ENCODE peak calls at places on chromosomes 6 and 20, in four cellular contexts. One of them, this sample, is unnamed.

GRCh38 chr6:121526282-121526681 is 90.8 kb downstream of the GJA1 start:
- DNase-seq in HCEC 1CT: no peak
- DNase-seq in GM10248: no peak
- DNase-seq in activated T-helper 1 cell treated with anti-CD3 and anti-CD28 coated beads, Interleukin-2, amount 50 U/mL, for 16 hours: no peak
- DNase-seq in this sample: no peak

GRCh38 chr20:62953167-62953838 is 794 bp downstream of the SLC17A9 start:
- DNase-seq in HCEC 1CT: no peak
- DNase-seq in GM10248: no peak
- DNase-seq in activated T-helper 1 cell treated with anti-CD3 and anti-CD28 coated beads, Interleukin-2, amount 50 U/mL, for 16 hours: no peak
- DNase-seq in this sample: peak; percentile 18

GRCh38 chr6:33213166-33213988 is 5.1 kb downstream of the RING1 start:
- DNase-seq in HCEC 1CT: no peak
- DNase-seq in GM10248: no peak
- DNase-seq in activated T-helper 1 cell treated with anti-CD3 and anti-CD28 coated beads, Interleukin-2, amount 50 U/mL, for 16 hours: no peak
- DNase-seq in this sample: peak; percentile 34

GRCh38 chr6:16639689-16640480 is 121.4 kb downstream of the ATXN1 start:
- DNase-seq in HCEC 1CT: peak; percentile 87
- DNase-seq in GM10248: no peak
- DNase-seq in activated T-helper 1 cell treated with anti-CD3 and anti-CD28 coated beads, Interleukin-2, amount 50 U/mL, for 16 hours: no peak
- DNase-seq in this sample: peak; percentile 88

GRCh38 chr6:27672113-27672799 is 199.4 kb upstream of the ZNF184 start:
- DNase-seq in HCEC 1CT: peak; percentile 55
- DNase-seq in GM10248: peak; percentile 70
- DNase-seq in activated T-helper 1 cell treated with anti-CD3 and anti-CD28 coated beads, Interleukin-2, amount 50 U/mL, for 16 hours: no peak
- DNase-seq in this sample: peak; percentile 84

GRCh38 chr6:166950443-166950821 is 5.9 kb downstream of the RNASET2 start:
- DNase-seq in HCEC 1CT: no peak
- DNase-seq in GM10248: peak; percentile 71
- DNase-seq in activated T-helper 1 cell treated with anti-CD3 and anti-CD28 coated beads, Interleukin-2, amount 50 U/mL, for 16 hours: no peak
- DNase-seq in this sample: no peak

GRCh38 chr20:59636791-59637370 is 32.5 kb downstream of the PHACTR3 start:
- DNase-seq in HCEC 1CT: no peak
- DNase-seq in GM10248: no peak
- DNase-seq in activated T-helper 1 cell treated with anti-CD3 and anti-CD28 coated beads, Interleukin-2, amount 50 U/mL, for 16 hours: no peak
- DNase-seq in this sample: no peak

GRCh38 chr6:7108964-7109836 is 1.4 kb downstream of the RREB1 start:
- DNase-seq in HCEC 1CT: peak; percentile 75
- DNase-seq in GM10248: peak; percentile 55
- DNase-seq in activated T-helper 1 cell treated with anti-CD3 and anti-CD28 coated beads, Interleukin-2, amount 50 U/mL, for 16 hours: no peak
- DNase-seq in this sample: peak; percentile 80

GRCh38 chr6:20377623-20378265 is 23.9 kb upstream of the E2F3 start:
- DNase-seq in HCEC 1CT: peak; percentile 89
- DNase-seq in GM10248: no peak
- DNase-seq in activated T-helper 1 cell treated with anti-CD3 and anti-CD28 coated beads, Interleukin-2, amount 50 U/mL, for 16 hours: no peak
- DNase-seq in this sample: peak; percentile 87